ENCODE peak calls at places on chromosomes 13 and 19, in seven cellular contexts. O, B, L, N, H, R and A are unnamed samples.

GRCh38 chr13:50969691-50970090 is 60.1 kb downstream of the RNASEH2B start:
- DNase-seq in O (no peak), B (no peak), L (no peak), N (no peak), H (no peak), R (no peak), A (no peak)

GRCh38 chr13:32984857-32985626 is 31.2 kb upstream of the KL start:
- DNase-seq in O (no peak), B (no peak), L (no peak), N (no peak), H (no peak), R (peak), A (peak)

GRCh38 chr19:49155005-49155826 is at the start of gene HRC:
- DNase-seq in O (no peak), B (no peak), L (no peak), N (no peak), H (no peak), R (no peak), A (no peak)

GRCh38 chr19:49758292-49758691 is 4.8 kb downstream of the TSKS start:
- DNase-seq in O (no peak), B (no peak), L (no peak), N (peak), H (no peak), R (peak), A (peak)

GRCh38 chr13:87674143-87674772 is 3.1 kb downstream of the SLITRK5 start:
- DNase-seq in O (peak), B (no peak), L (peak), N (peak), H (peak), R (no peak), A (peak)

GRCh38 chr13:104984296-104984818 is 1551.1 kb downstream of the EFNB2 start:
- DNase-seq in O (peak), B (no peak), L (peak), N (no peak), H (no peak), R (no peak), A (peak)

GRCh38 chr19:47637550-47637949 is 28.6 kb downstream of the BICRA start:
- DNase-seq in O (no peak), B (no peak), L (no peak), N (no peak), H (no peak), R (no peak), A (peak)

GRCh38 chr13:33092422-33092987 is 76.3 kb downstream of the KL start:
- DNase-seq in O (no peak), B (no peak), L (no peak), N (no peak), H (no peak), R (no peak), A (no peak)

GRCh38 chr19:16403151-16403977 is 68.4 kb downstream of the EPS15L1 start:
- DNase-seq in O (no peak), B (no peak), L (no peak), N (no peak), H (no peak), R (no peak), A (no peak)

GRCh38 chr13:97856001-97856675 is 97.3 kb upstream of the IPO5 start:
- DNase-seq in O (no peak), B (peak), L (no peak), N (peak), H (no peak), R (no peak), A (no peak)

GRCh38 chr19:53881482-53882390 is at the start of gene PRKCG:
- DNase-seq in O (peak), B (peak), L (peak), N (peak), H (peak), R (no peak), A (peak)

GRCh38 chr13:97125810-97126738 is 96.1 kb upstream of the MBNL2 start:
- DNase-seq in O (no peak), B (peak), L (peak), N (no peak), H (no peak), R (no peak), A (no peak)

GRCh38 chr19:8265872-8266271 is 42.3 kb downstream of the CD320 start:
- DNase-seq in O (no peak), B (no peak), L (no peak), N (no peak), H (no peak), R (no peak), A (no peak)

GRCh38 chr13:113622791-113623490 is 35.1 kb downstream of the ATP4B start:
- DNase-seq in O (no peak), B (no peak), L (no peak), N (no peak), H (no peak), R (no peak), A (peak)

GRCh38 chr13:40508112-40508511 is 158.3 kb downstream of the FOXO1 start:
- DNase-seq in O (no peak), B (no peak), L (no peak), N (no peak), H (no peak), R (no peak), A (peak)

GRCh38 chr19:17183858-17184271 is 31.3 kb upstream of the USE1 start:
- DNase-seq in O (no peak), B (no peak), L (peak), N (no peak), H (no peak), R (no peak), A (no peak)

GRCh38 chr19:860481-861098 is 1.1 kb downstream of the CFD start:
- DNase-seq in O (peak), B (peak), L (peak), N (no peak), H (peak), R (peak), A (peak)

GRCh38 chr19:32498641-32499200 is 82.3 kb upstream of the PDCD5 start:
- DNase-seq in O (no peak), B (no peak), L (no peak), N (no peak), H (no peak), R (no peak), A (no peak)

GRCh38 chr19:41367848-41368301 is 3.9 kb upstream of the B9D2 start:
- DNase-seq in O (peak), B (no peak), L (no peak), N (no peak), H (no peak), R (peak), A (peak)

GRCh38 chr13:112657850-112658445 is 31.9 kb upstream of the ATP11A start:
- DNase-seq in O (no peak), B (no peak), L (no peak), N (no peak), H (no peak), R (no peak), A (peak)

GRCh38 chr13:87684850-87685735 is 13.9 kb downstream of the SLITRK5 start:
- DNase-seq in O (no peak), B (no peak), L (no peak), N (no peak), H (no peak), R (no peak), A (peak)

GRCh38 chr19:4425531-4425930 is 23.1 kb downstream of the CHAF1A start:
- DNase-seq in O (no peak), B (no peak), L (no peak), N (no peak), H (no peak), R (peak), A (peak)

GRCh38 chr19:55552620-55553019 is 7.3 kb upstream of the SBK3 start:
- DNase-seq in O (no peak), B (no peak), L (no peak), N (no peak), H (no peak), R (no peak), A (peak)

GRCh38 chr19:18433039-18433691 is 4.8 kb downstream of the ISYNA1 start:
- DNase-seq in O (no peak), B (no peak), L (peak), N (no peak), H (no peak), R (no peak), A (peak)

GRCh38 chr13:59211636-59212035 is 952.1 kb downstream of the DIAPH3 start:
- DNase-seq in O (no peak), B (no peak), L (no peak), N (no peak), H (no peak), R (no peak), A (no peak)

GRCh38 chr13:39859898-39860297 is 204.4 kb downstream of the COG6 start:
- DNase-seq in O (no peak), B (no peak), L (no peak), N (no peak), H (no peak), R (no peak), A (no peak)

GRCh38 chr13:73767191-73767741 is 366.9 kb downstream of the KLF12 start:
- DNase-seq in O (no peak), B (no peak), L (no peak), N (peak), H (no peak), R (no peak), A (peak)

GRCh38 chr13:43878897-43879322 is 630 bp downstream of the CCDC122 start:
- DNase-seq in O (peak), B (peak), L (peak), N (peak), H (peak), R (no peak), A (peak)

GRCh38 chr19:46715620-46716012 is 1.3 kb downstream of the PRKD2 start:
- DNase-seq in O (no peak), B (no peak), L (no peak), N (no peak), H (no peak), R (no peak), A (no peak)

GRCh38 chr19:53131085-53131484 is 1.6 kb downstream of the ZNF415 start:
- DNase-seq in O (peak), B (no peak), L (no peak), N (no peak), H (peak), R (no peak), A (no peak)

GRCh38 chr13:113951246-113951999 is 22.5 kb downstream of the C13orf46 start:
- DNase-seq in O (peak), B (peak), L (peak), N (peak), H (peak), R (no peak), A (peak)

GRCh38 chr13:97866751-97867150 is 86.7 kb upstream of the IPO5 start:
- DNase-seq in O (no peak), B (no peak), L (no peak), N (no peak), H (no peak), R (no peak), A (no peak)

GRCh38 chr19:10634430-10634829 is 9.1 kb downstream of the SLC44A2 start:
- DNase-seq in O (no peak), B (no peak), L (no peak), N (no peak), H (no peak), R (no peak), A (no peak)

GRCh38 chr13:32010137-32010536 is 21.4 kb upstream of the FRY start:
- DNase-seq in O (no peak), B (no peak), L (no peak), N (no peak), H (no peak), R (no peak), A (no peak)

GRCh38 chr13:60494296-60494695 is 97.3 kb downstream of the TDRD3 start:
- DNase-seq in O (no peak), B (no peak), L (peak), N (no peak), H (no peak), R (no peak), A (no peak)

GRCh38 chr19:21328402-21328801 is 808 bp downstream of the ZNF708 start:
- DNase-seq in O (peak), B (no peak), L (peak), N (peak), H (no peak), R (no peak), A (no peak)

GRCh38 chr19:49492573-49493411 is 3.4 kb upstream of the RPS11 start:
- DNase-seq in O (peak), B (no peak), L (no peak), N (no peak), H (no peak), R (no peak), A (peak)

GRCh38 chr19:54875506-54875905 is 1.5 kb downstream of the FCAR start:
- DNase-seq in O (peak), B (no peak), L (no peak), N (no peak), H (no peak), R (no peak), A (no peak)